ENCODE peak calls at places on chromosomes 7 and 10, in five cellular contexts. Z is HCT116, U is OCI-LY7, J is PC-3, L is IMR-90. S is an unnamed sample.

GRCh38 chr10:96321822-96322221 is 17.6 kb downstream of the DNTT start:
- DNase-seq in Z (no peak), U (no peak), J (no peak), L (no peak), S (peak; percentile 52)

GRCh38 chr7:129150199-129150996 is 5.9 kb downstream of the TSPAN33 start:
- DNase-seq in Z (no peak), U (no peak), J (no peak), L (no peak), S (no peak)

GRCh38 chr10:10996966-10997620 is 20.6 kb upstream of the CELF2 start:
- DNase-seq in Z (no peak), U (no peak), J (no peak), L (no peak), S (no peak)

GRCh38 chr10:59257224-59257623 is 80.8 kb downstream of the PHYHIPL start:
- DNase-seq in Z (no peak), U (no peak), J (no peak), L (no peak), S (no peak)

GRCh38 chr10:28947209-28947608 is 269.9 kb downstream of the BAMBI start:
- DNase-seq in Z (no peak), U (no peak), J (no peak), L (peak; percentile 21), S (no peak)

GRCh38 chr10:58813573-58813972 is 300.9 kb downstream of the BICC1 start:
- DNase-seq in Z (no peak), U (no peak), J (peak; percentile 63), L (no peak), S (no peak)

GRCh38 chr10:49187950-49188761 is at the start of gene TMEM273:
- DNase-seq in Z (no peak), U (peak; percentile 83), J (peak; percentile 33), L (no peak), S (peak; percentile 74)

GRCh38 chr7:111735661-111736323 is 173.5 kb upstream of the IMMP2L start:
- DNase-seq in Z (peak; percentile 52), U (peak; percentile 62), J (peak; percentile 85), L (peak; percentile 77), S (peak; percentile 87)

GRCh38 chr10:127855584-127855881 is 37.2 kb downstream of the CLRN3 start:
- DNase-seq in Z (no peak), U (no peak), J (no peak), L (no peak), S (no peak)

GRCh38 chr10:121113385-121113696 is 262.2 kb downstream of the WDR11 start:
- DNase-seq in Z (peak; percentile 34), U (no peak), J (peak; percentile 39), L (no peak), S (no peak)

GRCh38 chr10:99593312-99593711 is 26.9 kb downstream of the SLC25A28 start:
- DNase-seq in Z (no peak), U (no peak), J (no peak), L (no peak), S (no peak)

GRCh38 chr10:80141696-80142460 is 9.3 kb downstream of the PLAC9 start:
- DNase-seq in Z (no peak), U (no peak), J (no peak), L (no peak), S (no peak)

GRCh38 chr10:116768786-116769185 is 26.4 kb upstream of the HSPA12A start:
- DNase-seq in Z (no peak), U (no peak), J (peak; percentile 51), L (peak; percentile 24), S (no peak)

GRCh38 chr7:81293806-81294205 is 375.0 kb upstream of the SEMA3C start:
- DNase-seq in Z (no peak), U (no peak), J (no peak), L (no peak), S (no peak)

GRCh38 chr7:104328970-104329825 is 795 bp downstream of the LHFPL3 start:
- DNase-seq in Z (no peak), U (no peak), J (no peak), L (no peak), S (no peak)
- H3K4me3 ChIP-seq in Z (no peak overlapping the region), U (no peak overlapping the region), J (no peak overlapping the region), L (peak overlapping the region; percentile 24), S (no peak overlapping the region)

GRCh38 chr7:50305697-50306300 is 1.3 kb downstream of the IKZF1 start:
- DNase-seq in Z (no peak), U (no peak), J (no peak), L (no peak), S (peak; percentile 67)

GRCh38 chr7:50303082-50303893 is 1.2 kb upstream of the IKZF1 start:
- DNase-seq in Z (no peak), U (no peak), J (no peak), L (no peak), S (no peak)

GRCh38 chr7:50303894-50304157 is 690 bp upstream of the IKZF1 start:
- DNase-seq in Z (no peak), U (peak; percentile 61), J (no peak), L (no peak), S (peak; percentile 78)

GRCh38 chr7:50304911-50305621 is 550 bp downstream of the IKZF1 start:
- DNase-seq in Z (no peak), U (peak; percentile 84), J (no peak), L (no peak), S (peak; percentile 91)

GRCh38 chr7:50304158-50304910 is at the start of gene IKZF1:
- DNase-seq in Z (no peak), U (peak; percentile 70), J (no peak), L (no peak), S (peak; percentile 79)
- H2AFZ ChIP-seq in Z (no peak within 1 kb of the TSS), U (peak within 1 kb of the TSS; percentile 5), J (no peak within 1 kb of the TSS), L (peak within 1 kb of the TSS; percentile 15), S (peak within 1 kb of the TSS; percentile 43)

DNA sequence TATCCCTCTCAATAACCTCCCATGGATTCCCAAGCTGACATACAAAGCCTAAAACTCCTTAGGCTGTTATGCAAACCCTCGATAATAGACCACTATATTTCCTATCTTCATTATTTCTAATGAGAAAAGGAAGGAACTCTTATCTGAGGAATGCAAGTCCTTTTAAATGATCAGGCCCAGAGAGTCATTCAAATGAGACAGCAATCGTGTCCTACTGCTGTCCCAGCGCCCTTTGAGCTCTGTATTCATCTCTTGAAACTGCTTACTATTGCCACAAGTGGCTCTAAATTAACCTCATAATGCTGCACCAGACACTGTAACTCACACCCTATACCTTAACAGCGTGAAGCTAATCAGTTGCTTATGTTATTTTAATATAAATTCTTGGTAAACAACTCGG is 182.1 kb upstream of the NAMPT start:
- DNase-seq in Z (no peak), U (no peak), J (no peak), L (no peak), S (no peak)
- H3K27ac ChIP-seq in Z (no peak overlapping the region), U (no peak overlapping the region), J (no peak overlapping the region), L (no peak overlapping the region), S (no peak overlapping the region)

GRCh38 chr10:89263531-89263930 is 12.0 kb upstream of the LIPA start:
- DNase-seq in Z (no peak), U (no peak), J (no peak), L (no peak), S (no peak)

GRCh38 chr10:89262331-89263020 is 10.9 kb upstream of the LIPA start:
- DNase-seq in Z (no peak), U (no peak), J (peak; percentile 96), L (peak; percentile 19), S (no peak)

GRCh38 chr10:89267056-89267455 is 15.5 kb upstream of the LIPA start:
- DNase-seq in Z (no peak), U (no peak), J (no peak), L (no peak), S (no peak)

GRCh38 chr10:89263091-89263490 is 11.5 kb upstream of the LIPA start:
- DNase-seq in Z (no peak), U (no peak), J (no peak), L (no peak), S (no peak)
- H3K4me3 ChIP-seq in Z (no peak overlapping the region), U (no peak overlapping the region), J (peak overlapping the region; percentile 7), L (no peak overlapping the region), S (no peak overlapping the region)

GRCh38 chr7:41188163-41189130 is 514.4 kb downstream of the INHBA start:
- DNase-seq in Z (no peak), U (no peak), J (peak; percentile 90), L (peak; percentile 88), S (no peak)
- H2AFZ ChIP-seq in Z (no peak overlapping the region), U (no peak overlapping the region), J (no peak overlapping the region), L (no peak overlapping the region), S (no peak overlapping the region)

DNA sequence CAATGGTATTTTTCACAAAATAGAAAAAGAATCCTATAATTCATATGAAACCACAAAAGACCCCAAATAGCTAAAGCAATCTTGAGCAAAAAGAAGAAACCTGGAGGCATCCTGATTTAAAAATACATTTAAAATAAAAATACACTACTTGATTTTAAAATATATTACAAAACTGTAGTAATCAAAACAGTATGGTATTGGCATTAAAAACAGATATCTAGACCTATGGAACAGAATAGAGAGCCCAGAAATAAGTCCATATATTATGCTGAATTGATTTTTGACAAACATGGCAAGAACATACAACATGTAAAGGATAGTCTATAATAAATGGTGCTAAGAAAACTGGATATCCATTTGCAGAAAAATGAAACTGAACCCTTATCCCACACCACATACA is 34.8 kb downstream of the CUBN start:
- DNase-seq in Z (no peak), U (no peak), J (no peak), L (no peak), S (no peak)
- H3K27ac ChIP-seq in Z (no peak overlapping the region), U (no peak overlapping the region), J (no peak overlapping the region), L (no peak overlapping the region), S (no peak overlapping the region)

GRCh38 chr10:35232509-35232908 is 103.8 kb upstream of the CCNY start:
- DNase-seq in Z (no peak), U (no peak), J (no peak), L (no peak), S (no peak)
- H3K4me3 ChIP-seq in Z (no peak overlapping the region), U (no peak overlapping the region), J (no peak overlapping the region), L (no peak overlapping the region), S (no peak overlapping the region)

S was measured in Karpas-422.